ENCODE peak calls at places on chromosome 3, in four cellular contexts. J is tibial artery; K is right atrium auricular region; Q is CD8-positive, alpha-beta T cell. U is an unnamed sample.

GRCh38 chr3:131083190-131083863 is 56.6 kb downstream of the NEK11 start:
- DNase-seq in J (peak; percentile 61), Q (no peak), K (no peak), U (no peak)

GRCh38 chr3:39038165-39038564 is 13.6 kb downstream of the SCN11A start:
- DNase-seq in J (no peak), K (no peak), Q (no peak), U (peak; percentile 91)

GRCh38 chr3:177642042-177642441 is 444.8 kb upstream of the TBL1XR1 start:
- DNase-seq in Q (no peak), J (no peak), K (no peak), U (no peak)

GRCh38 chr3:73143821-73144237 is 82.4 kb downstream of the EBLN2 start:
- DNase-seq in K (peak; percentile 62), Q (no peak), J (no peak), U (no peak)

GRCh38 chr3:10399634-10400033 is 78.7 kb upstream of the SEC13 start:
- DNase-seq in K (no peak), Q (no peak), J (no peak), U (no peak)

GRCh38 chr3:68728343-68728742 is 204.0 kb downstream of the TAFA4 start:
- DNase-seq in Q (no peak), K (no peak), J (no peak), U (no peak)

GRCh38 chr3:94405258-94406035 is 342.6 kb downstream of the NSUN3 start:
- DNase-seq in Q (no peak), K (no peak), J (no peak), U (no peak)

GRCh38 chr3:11060500-11061251 is 68.1 kb downstream of the SLC6A1 start:
- DNase-seq in J (peak; percentile 80), K (no peak), Q (peak; percentile 26), U (no peak)

GRCh38 chr3:106345353-106346027 is 476.7 kb upstream of the CBLB start:
- DNase-seq in K (no peak), Q (no peak), J (no peak), U (peak; percentile 84)
- H3K27ac ChIP-seq in K (no peak overlapping the region), Q (no peak overlapping the region), J (peak overlapping the region; percentile 46), U (peak overlapping the region; percentile 68)

GRCh38 chr3:56899078-56899477 is 97.3 kb upstream of the ARHGEF3 start:
- DNase-seq in K (no peak), J (no peak), Q (no peak), U (no peak)
- H3K27ac ChIP-seq in K (no peak overlapping the region), J (no peak overlapping the region), Q (no peak overlapping the region), U (no peak overlapping the region)

DNA sequence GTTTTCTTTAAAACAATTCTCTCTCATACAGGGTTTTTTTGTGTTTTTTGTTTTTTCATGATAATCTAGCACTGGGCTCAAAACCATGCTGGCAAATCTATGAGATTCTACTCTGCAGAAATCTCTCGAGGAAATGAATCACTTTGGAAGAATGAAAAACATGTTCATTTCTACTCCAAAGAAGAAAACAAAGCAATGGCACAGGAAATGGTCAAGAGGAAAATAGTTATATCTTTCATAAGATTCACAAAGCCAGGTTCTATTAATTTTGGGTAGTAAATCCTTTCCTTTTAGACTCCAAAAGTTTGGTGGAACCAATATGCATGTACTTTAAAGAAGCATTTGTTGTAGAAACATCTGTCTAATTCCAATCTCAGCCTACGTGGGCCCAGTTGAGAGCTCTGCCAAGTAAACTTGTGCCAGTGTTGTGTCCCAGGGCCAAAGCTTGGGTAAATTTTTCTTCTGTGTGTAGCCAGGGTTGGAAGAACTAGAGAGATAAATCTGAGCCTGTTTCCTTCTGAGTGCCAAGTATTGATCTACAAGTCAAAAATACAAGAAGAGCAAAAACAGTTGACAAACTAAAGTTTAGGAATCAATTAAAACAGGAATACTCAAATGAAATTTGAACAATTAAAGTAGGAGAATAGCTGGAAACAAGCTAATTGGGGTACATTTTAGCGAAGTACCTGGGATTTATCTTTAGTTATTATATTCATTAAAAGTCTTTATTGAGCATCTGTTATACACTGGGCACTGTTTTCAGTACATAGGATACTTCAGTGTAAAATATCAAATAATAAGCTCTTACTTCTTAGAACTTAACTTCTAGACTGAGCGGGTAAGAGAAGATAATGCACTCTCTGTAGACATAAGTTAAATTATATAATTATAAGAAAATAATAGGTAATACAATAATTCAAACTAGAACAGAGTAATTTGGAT is 657.5 kb upstream of the NECTIN3 start:
- DNase-seq in J (no peak), K (no peak), Q (no peak), U (no peak)
- H3K27ac ChIP-seq in J (peak overlapping the region; percentile 54), K (no peak overlapping the region), Q (no peak overlapping the region), U (peak overlapping the region; percentile 87)

DNA sequence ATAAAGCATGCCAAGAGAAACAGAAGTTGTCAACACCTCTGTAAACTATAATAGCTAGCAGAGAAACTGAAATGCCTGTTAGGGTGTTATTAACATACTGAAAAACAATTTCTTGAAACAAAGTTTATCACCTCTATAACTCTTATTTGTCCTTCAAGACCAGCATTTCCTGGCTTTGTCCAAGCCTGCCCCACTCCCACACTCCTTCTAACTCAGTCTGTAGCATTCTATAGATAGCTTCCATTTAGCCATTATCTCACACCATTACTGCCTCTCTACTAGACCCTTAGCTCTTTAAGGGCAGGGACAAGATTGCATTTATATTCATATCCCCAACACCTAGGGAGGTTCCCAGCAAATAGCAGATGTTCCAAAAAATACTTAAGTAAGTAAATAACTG is 36.5 kb downstream of the GK5 start:
- DNase-seq in Q (no peak), K (no peak), J (no peak), U (no peak)
- H3K27ac ChIP-seq in Q (no peak overlapping the region), K (no peak overlapping the region), J (no peak overlapping the region), U (no peak overlapping the region)

U was measured in epithelial cell of prostate.